ENCODE peak calls at places on chromosomes 16 and 17, in six cellular contexts. A is A549, Z is fibroblast of lung, X is H1, T is mesendoderm, W is hepatocyte. I is an unnamed sample.

GRCh38 chr16:9089660-9090059 is 1.8 kb upstream of the HAPSTR1 start:
- DNase-seq in A (no peak), Z (no peak), X (no peak), T (no peak), W (no peak), I (no peak)

GRCh38 chr16:73354426-73354825 is 306.5 kb upstream of the ZFHX3 start:
- DNase-seq in A (no peak), Z (no peak), X (no peak), T (no peak), W (no peak), I (no peak)

GRCh38 chr17:62643496-62643895 is 16.0 kb downstream of the MRC2 start:
- DNase-seq in A (no peak), Z (no peak), X (no peak), T (no peak), W (no peak), I (no peak)

GRCh38 chr16:57648125-57648524 is 19.7 kb downstream of the ADGRG1 start:
- DNase-seq in A (no peak), Z (no peak), X (no peak), T (no peak), W (no peak), I (no peak)

GRCh38 chr17:44911133-44912001 is 3.9 kb downstream of the GFAP start:
- DNase-seq in A (peak; percentile 87), Z (peak; percentile 44), X (peak; percentile 58), T (peak; percentile 93), W (peak; percentile 76), I (no peak)

GRCh38 chr16:67071476-67072048 is 38.2 kb upstream of the PHAF1 start:
- DNase-seq in A (no peak), Z (no peak), X (no peak), T (no peak), W (no peak), I (no peak)

GRCh38 chr16:766820-767640 is 6.5 kb downstream of the MSLN start:
- DNase-seq in A (no peak), Z (no peak), X (no peak), T (no peak), W (no peak), I (no peak)

GRCh38 chr16:55462241-55462640 is 16.8 kb upstream of the MMP2 start:
- DNase-seq in A (no peak), Z (no peak), X (no peak), T (no peak), W (no peak), I (no peak)

GRCh38 chr17:75762513-75763268 is 2.3 kb downstream of the GALK1 start:
- DNase-seq in A (no peak), Z (no peak), X (no peak), T (no peak), W (no peak), I (no peak)

GRCh38 chr17:77995146-77995852 is 36.8 kb downstream of the TNRC6C start:
- DNase-seq in A (no peak), Z (peak; percentile 4), X (no peak), T (peak; percentile 10), W (no peak), I (no peak)

GRCh38 chr16:46918905-46919792 is 35.0 kb downstream of the GPT2 start:
- DNase-seq in A (no peak), Z (no peak), X (no peak), T (no peak), W (peak; percentile 45), I (no peak)

GRCh38 chr16:80540516-80541305 is at the start of gene DYNLRB2:
- DNase-seq in A (peak; percentile 95), Z (peak; percentile 93), X (peak; percentile 78), T (peak; percentile 97), W (peak; percentile 97), I (peak; percentile 88)

GRCh38 chr16:71421911-71422310 is 19.9 kb downstream of the TLE7 start:
- DNase-seq in A (peak; percentile 46), Z (no peak), X (no peak), T (peak; percentile 75), W (no peak), I (no peak)

GRCh38 chr17:63029520-63029919 is 63.5 kb downstream of the TANC2 start:
- DNase-seq in A (peak; percentile 16), Z (peak; percentile 41), X (no peak), T (no peak), W (no peak), I (peak; percentile 78)

GRCh38 chr17:79592641-79593040 is 18.2 kb downstream of the RBFOX3 start:
- DNase-seq in A (no peak), Z (no peak), X (no peak), T (no peak), W (no peak), I (no peak)

GRCh38 chr17:51298508-51299371 is 38.4 kb downstream of the UTP18 start:
- DNase-seq in A (peak; percentile 67), Z (peak; percentile 63), X (no peak), T (peak; percentile 75), W (peak; percentile 65), I (peak; percentile 18)

GRCh38 chr16:16124438-16124837 is 98.9 kb downstream of the ABCC6 start:
- DNase-seq in A (no peak), Z (no peak), X (no peak), T (no peak), W (no peak), I (no peak)

GRCh38 chr17:27565874-27566672 is 64.9 kb upstream of the LGALS9 start:
- DNase-seq in A (no peak), Z (no peak), X (no peak), T (no peak), W (no peak), I (peak; percentile 69)

GRCh38 chr16:67246081-67246944 is 968 bp downstream of the FHOD1 start:
- DNase-seq in A (peak; percentile 79), Z (peak; percentile 88), X (peak; percentile 88), T (peak; percentile 94), W (peak; percentile 91), I (peak; percentile 82)

GRCh38 chr16:67931712-67932461 is at the start of gene CTRL:
- DNase-seq in A (no peak), Z (no peak), X (no peak), T (peak; percentile 71), W (no peak), I (no peak)

DNA sequence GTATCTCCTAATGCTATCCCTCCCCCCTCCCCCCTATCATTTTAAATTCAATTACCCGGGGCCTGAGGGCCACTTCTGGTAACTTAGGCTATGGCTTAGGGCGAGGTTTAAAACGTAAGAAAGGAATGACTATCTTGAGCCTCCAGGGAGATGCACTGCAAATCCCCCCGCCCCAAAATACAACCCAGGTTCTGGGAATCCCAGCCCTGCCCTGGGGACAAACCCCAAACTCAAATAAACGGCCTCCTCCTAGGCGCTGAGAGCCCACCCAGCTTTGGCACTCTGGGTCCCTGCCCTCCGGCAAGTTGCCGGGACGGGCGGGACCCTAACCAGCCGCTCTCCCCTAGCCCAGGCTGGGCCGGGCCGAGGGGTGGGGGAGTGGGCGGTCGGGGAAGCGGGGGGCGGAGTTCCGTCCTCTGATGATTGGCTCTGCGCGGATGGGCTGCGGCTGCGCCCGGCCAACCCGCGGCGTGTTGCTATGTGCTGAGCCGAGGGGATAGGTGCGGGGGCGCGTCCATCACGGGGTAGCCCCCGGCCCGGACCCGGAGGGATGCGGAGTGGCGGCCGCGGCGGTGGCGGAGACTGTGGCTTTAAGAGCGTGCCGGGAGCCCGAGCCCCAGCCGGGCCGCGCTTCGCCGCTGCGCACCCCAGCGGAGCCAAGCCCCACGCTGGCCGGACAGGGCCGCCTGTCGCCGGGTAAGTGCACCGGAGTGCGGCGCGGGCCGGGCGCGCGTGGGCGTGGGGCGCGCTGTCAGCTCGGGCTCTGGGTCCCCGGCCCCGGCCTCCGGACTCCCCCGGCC is at the start of gene YPEL2:
- DNase-seq in A (peak; percentile 95), Z (peak; percentile 94), X (peak; percentile 84), T (peak; percentile 99), W (peak; percentile 97), I (peak; percentile 95)
- H3K4me1 ChIP-seq in A (peaks cover 40% of the 10 kb centered on the region), Z (peaks cover 6% of the 10 kb centered on the region), X (peaks cover 11% of the 10 kb centered on the region), T (peaks cover 20% of the 10 kb centered on the region), W (peaks cover 27% of the 10 kb centered on the region), I (peaks cover 19% of the 10 kb centered on the region)

DNA sequence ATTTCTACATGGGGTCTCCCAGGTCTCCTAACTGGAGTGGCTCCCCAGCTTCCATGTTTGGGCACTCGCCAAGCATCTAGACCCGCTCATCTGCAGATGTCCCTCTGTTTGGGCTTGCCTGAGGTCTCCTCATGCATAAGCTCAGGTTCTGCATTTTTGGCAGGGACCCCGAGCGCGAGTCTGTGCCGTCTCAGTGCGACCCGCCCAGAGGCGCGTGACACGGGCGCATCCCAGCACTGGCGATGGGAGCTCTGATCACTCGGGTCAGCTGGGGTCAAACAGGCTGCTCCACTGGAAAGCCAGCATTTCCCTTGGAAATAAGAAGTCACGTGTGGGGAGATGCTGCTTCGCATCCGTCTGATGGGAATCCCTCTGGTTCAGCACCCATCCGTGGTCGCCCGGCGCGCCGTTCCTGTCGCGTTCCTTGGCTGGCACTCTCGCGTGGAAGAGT is 56.9 kb upstream of the FASN start:
- DNase-seq in A (no peak), Z (no peak), X (no peak), T (no peak), W (no peak), I (no peak)
- H3K4me2 ChIP-seq in A (no peak overlapping the region), Z (no peak overlapping the region), X (no peak overlapping the region), T (no peak overlapping the region), W (no peak overlapping the region), I (no peak overlapping the region)

GRCh38 chr17:18889658-18890057 is 31.7 kb downstream of the PRPSAP2 start:
- DNase-seq in A (no peak), Z (no peak), X (no peak), T (no peak), W (no peak), I (peak; percentile 12)
- H3K4me1 ChIP-seq in A (no peaks in the 10 kb centered on the region), Z (no peaks in the 10 kb centered on the region), X (no peaks in the 10 kb centered on the region), T (no peaks in the 10 kb centered on the region), W (no peaks in the 10 kb centered on the region), I (no peaks in the 10 kb centered on the region)

GRCh38 chr16:85314633-85315032 is 202.4 kb upstream of the CIBAR2 start:
- DNase-seq in A (no peak), Z (no peak), X (no peak), T (no peak), W (no peak), I (no peak)
- H3K4me2 ChIP-seq in A (no peak overlapping the region), Z (no peak overlapping the region), X (no peak overlapping the region), T (no peak overlapping the region), W (no peak overlapping the region), I (no peak overlapping the region)

GRCh38 chr17:49358638-49359247 is 3.3 kb downstream of the ZNF652 start:
- DNase-seq in A (no peak), Z (no peak), X (no peak), T (no peak), W (no peak), I (no peak)
- H3K4me1 ChIP-seq in A (peaks cover 28% of the 10 kb centered on the region), Z (peaks cover 12% of the 10 kb centered on the region), X (peaks cover 14% of the 10 kb centered on the region), T (no peaks in the 10 kb centered on the region), W (peaks cover 37% of the 10 kb centered on the region), I (peaks cover 10% of the 10 kb centered on the region)